ENCODE peak calls at places on chromosomes 2 and 18, in ten cellular contexts. One of them, this sample, is unnamed.

GRCh38 chr18:23229472-23229871 is 94.2 kb downstream of the CABLES1 start:
- DNase-seq in substantia nigra: no peak
- DNase-seq in glomerular endothelial cell: no peak
- DNase-seq in activated effector memory CD4-positive, alpha-beta T cell treated with anti-CD3 and anti-CD28 coated beads, Interleukin-2, amount 50 U/mL, for 16 hours: no peak
- DNase-seq in GM23338: no peak
- DNase-seq in activated CD4-positive, alpha-beta T cell treated with anti-CD3 and anti-CD28 coated beads for 36 hours: no peak
- DNase-seq in NCI-H446 treated with DMSO at 0.1 percent for 48 hours: no peak
- DNase-seq in NCI-H1436: no peak
- DNase-seq in neuronal stem cell: no peak
- DNase-seq in stimulated activated CD4-positive, alpha-beta T cell treated with anti-CD3 and anti-CD28 coated beads, Interleukin-15, amount 100 ng/mL, for 24 hours: no peak
- DNase-seq in this sample: no peak

GRCh38 chr2:20141056-20141762 is 83.7 kb downstream of the SDC1 start:
- DNase-seq in substantia nigra: no peak
- DNase-seq in glomerular endothelial cell: peak
- DNase-seq in activated effector memory CD4-positive, alpha-beta T cell treated with anti-CD3 and anti-CD28 coated beads, Interleukin-2, amount 50 U/mL, for 16 hours: no peak
- DNase-seq in GM23338: no peak
- DNase-seq in activated CD4-positive, alpha-beta T cell treated with anti-CD3 and anti-CD28 coated beads for 36 hours: no peak
- DNase-seq in NCI-H446 treated with DMSO at 0.1 percent for 48 hours: no peak
- DNase-seq in NCI-H1436: no peak
- DNase-seq in neuronal stem cell: no peak
- DNase-seq in stimulated activated CD4-positive, alpha-beta T cell treated with anti-CD3 and anti-CD28 coated beads, Interleukin-15, amount 100 ng/mL, for 24 hours: no peak
- DNase-seq in this sample: peak

GRCh38 chr2:46390901-46391395 is 88.4 kb upstream of the TMEM247 start:
- DNase-seq in substantia nigra: no peak
- DNase-seq in glomerular endothelial cell: no peak
- DNase-seq in activated effector memory CD4-positive, alpha-beta T cell treated with anti-CD3 and anti-CD28 coated beads, Interleukin-2, amount 50 U/mL, for 16 hours: no peak
- DNase-seq in GM23338: no peak
- DNase-seq in activated CD4-positive, alpha-beta T cell treated with anti-CD3 and anti-CD28 coated beads for 36 hours: no peak
- DNase-seq in NCI-H446 treated with DMSO at 0.1 percent for 48 hours: no peak
- DNase-seq in NCI-H1436: no peak
- DNase-seq in neuronal stem cell: no peak
- DNase-seq in stimulated activated CD4-positive, alpha-beta T cell treated with anti-CD3 and anti-CD28 coated beads, Interleukin-15, amount 100 ng/mL, for 24 hours: no peak
- DNase-seq in this sample: no peak

GRCh38 chr2:162058973-162059668 is 14.9 kb downstream of the DPP4 start:
- DNase-seq in substantia nigra: no peak
- DNase-seq in glomerular endothelial cell: no peak
- DNase-seq in activated effector memory CD4-positive, alpha-beta T cell treated with anti-CD3 and anti-CD28 coated beads, Interleukin-2, amount 50 U/mL, for 16 hours: no peak
- DNase-seq in GM23338: no peak
- DNase-seq in activated CD4-positive, alpha-beta T cell treated with anti-CD3 and anti-CD28 coated beads for 36 hours: peak
- DNase-seq in NCI-H446 treated with DMSO at 0.1 percent for 48 hours: no peak
- DNase-seq in NCI-H1436: no peak
- DNase-seq in neuronal stem cell: no peak
- DNase-seq in stimulated activated CD4-positive, alpha-beta T cell treated with anti-CD3 and anti-CD28 coated beads, Interleukin-15, amount 100 ng/mL, for 24 hours: peak
- DNase-seq in this sample: no peak

GRCh38 chr2:18883626-18884456 is 294.5 kb upstream of the NT5C1B start:
- DNase-seq in substantia nigra: no peak
- DNase-seq in glomerular endothelial cell: no peak
- DNase-seq in activated effector memory CD4-positive, alpha-beta T cell treated with anti-CD3 and anti-CD28 coated beads, Interleukin-2, amount 50 U/mL, for 16 hours: no peak
- DNase-seq in GM23338: peak
- DNase-seq in activated CD4-positive, alpha-beta T cell treated with anti-CD3 and anti-CD28 coated beads for 36 hours: peak
- DNase-seq in NCI-H446 treated with DMSO at 0.1 percent for 48 hours: no peak
- DNase-seq in NCI-H1436: peak
- DNase-seq in neuronal stem cell: no peak
- DNase-seq in stimulated activated CD4-positive, alpha-beta T cell treated with anti-CD3 and anti-CD28 coated beads, Interleukin-15, amount 100 ng/mL, for 24 hours: peak
- DNase-seq in this sample: no peak

GRCh38 chr2:18171191-18172139 is 293.0 kb downstream of the KCNS3 start:
- DNase-seq in substantia nigra: no peak
- DNase-seq in glomerular endothelial cell: no peak
- DNase-seq in activated effector memory CD4-positive, alpha-beta T cell treated with anti-CD3 and anti-CD28 coated beads, Interleukin-2, amount 50 U/mL, for 16 hours: no peak
- DNase-seq in GM23338: no peak
- DNase-seq in activated CD4-positive, alpha-beta T cell treated with anti-CD3 and anti-CD28 coated beads for 36 hours: no peak
- DNase-seq in NCI-H446 treated with DMSO at 0.1 percent for 48 hours: peak
- DNase-seq in NCI-H1436: no peak
- DNase-seq in neuronal stem cell: no peak
- DNase-seq in stimulated activated CD4-positive, alpha-beta T cell treated with anti-CD3 and anti-CD28 coated beads, Interleukin-15, amount 100 ng/mL, for 24 hours: no peak
- DNase-seq in this sample: peak

GRCh38 chr2:70190413-70191243 is at the start of gene C2orf42:
- DNase-seq in substantia nigra: peak
- DNase-seq in glomerular endothelial cell: peak
- DNase-seq in activated effector memory CD4-positive, alpha-beta T cell treated with anti-CD3 and anti-CD28 coated beads, Interleukin-2, amount 50 U/mL, for 16 hours: peak
- DNase-seq in GM23338: peak
- DNase-seq in activated CD4-positive, alpha-beta T cell treated with anti-CD3 and anti-CD28 coated beads for 36 hours: peak
- DNase-seq in NCI-H446 treated with DMSO at 0.1 percent for 48 hours: peak
- DNase-seq in NCI-H1436: peak
- DNase-seq in neuronal stem cell: peak
- DNase-seq in stimulated activated CD4-positive, alpha-beta T cell treated with anti-CD3 and anti-CD28 coated beads, Interleukin-15, amount 100 ng/mL, for 24 hours: peak
- DNase-seq in this sample: peak

GRCh38 chr2:168241208-168241607 is 6.2 kb downstream of the STK39 start:
- DNase-seq in substantia nigra: no peak
- DNase-seq in glomerular endothelial cell: no peak
- DNase-seq in activated effector memory CD4-positive, alpha-beta T cell treated with anti-CD3 and anti-CD28 coated beads, Interleukin-2, amount 50 U/mL, for 16 hours: peak
- DNase-seq in GM23338: peak
- DNase-seq in activated CD4-positive, alpha-beta T cell treated with anti-CD3 and anti-CD28 coated beads for 36 hours: peak
- DNase-seq in NCI-H446 treated with DMSO at 0.1 percent for 48 hours: no peak
- DNase-seq in NCI-H1436: no peak
- DNase-seq in neuronal stem cell: no peak
- DNase-seq in stimulated activated CD4-positive, alpha-beta T cell treated with anti-CD3 and anti-CD28 coated beads, Interleukin-15, amount 100 ng/mL, for 24 hours: peak
- DNase-seq in this sample: no peak

GRCh38 chr2:6806605-6807004 is 59.1 kb downstream of the CMPK2 start:
- DNase-seq in substantia nigra: no peak
- DNase-seq in glomerular endothelial cell: no peak
- DNase-seq in activated effector memory CD4-positive, alpha-beta T cell treated with anti-CD3 and anti-CD28 coated beads, Interleukin-2, amount 50 U/mL, for 16 hours: no peak
- DNase-seq in GM23338: peak
- DNase-seq in activated CD4-positive, alpha-beta T cell treated with anti-CD3 and anti-CD28 coated beads for 36 hours: no peak
- DNase-seq in NCI-H446 treated with DMSO at 0.1 percent for 48 hours: no peak
- DNase-seq in NCI-H1436: no peak
- DNase-seq in neuronal stem cell: no peak
- DNase-seq in stimulated activated CD4-positive, alpha-beta T cell treated with anti-CD3 and anti-CD28 coated beads, Interleukin-15, amount 100 ng/mL, for 24 hours: no peak
- DNase-seq in this sample: no peak

GRCh38 chr2:223537669-223538601 is 64.2 kb downstream of the SCG2 start:
- DNase-seq in substantia nigra: no peak
- DNase-seq in glomerular endothelial cell: no peak
- DNase-seq in activated effector memory CD4-positive, alpha-beta T cell treated with anti-CD3 and anti-CD28 coated beads, Interleukin-2, amount 50 U/mL, for 16 hours: no peak
- DNase-seq in GM23338: no peak
- DNase-seq in activated CD4-positive, alpha-beta T cell treated with anti-CD3 and anti-CD28 coated beads for 36 hours: no peak
- DNase-seq in NCI-H446 treated with DMSO at 0.1 percent for 48 hours: peak
- DNase-seq in NCI-H1436: peak
- DNase-seq in neuronal stem cell: no peak
- DNase-seq in stimulated activated CD4-positive, alpha-beta T cell treated with anti-CD3 and anti-CD28 coated beads, Interleukin-15, amount 100 ng/mL, for 24 hours: no peak
- DNase-seq in this sample: no peak

GRCh38 chr2:37873229-37873628 is 51.9 kb upstream of the RMDN2 start:
- DNase-seq in substantia nigra: no peak
- DNase-seq in glomerular endothelial cell: no peak
- DNase-seq in activated effector memory CD4-positive, alpha-beta T cell treated with anti-CD3 and anti-CD28 coated beads, Interleukin-2, amount 50 U/mL, for 16 hours: no peak
- DNase-seq in GM23338: peak
- DNase-seq in activated CD4-positive, alpha-beta T cell treated with anti-CD3 and anti-CD28 coated beads for 36 hours: no peak
- DNase-seq in NCI-H446 treated with DMSO at 0.1 percent for 48 hours: no peak
- DNase-seq in NCI-H1436: no peak
- DNase-seq in neuronal stem cell: no peak
- DNase-seq in stimulated activated CD4-positive, alpha-beta T cell treated with anti-CD3 and anti-CD28 coated beads, Interleukin-15, amount 100 ng/mL, for 24 hours: no peak
- DNase-seq in this sample: no peak

This sample was measured in sigmoid colon.